ENCODE peak calls at places on chromosomes 3 and 15, in five cellular contexts. One of them, this sample, is unnamed.

GRCh38 chr15:65869954-65870871 is 922 bp downstream of the RAB11A start:
- DNase-seq in upper lobe of left lung: peak
- DNase-seq in stimulated activated CD8-positive, alpha-beta memory T cell treated with anti-CD3 and anti-CD28 coated beads, Interleukin-12 subunit alpha, Interleukin-12 subunit beta, amount 100 ng/mL, for 1 hour: no peak
- DNase-seq in kidney tubule cell: peak
- DNase-seq in CD4-positive, alpha-beta memory T cell: no peak
- DNase-seq in this sample: peak

GRCh38 chr3:4835616-4836043 is 143.6 kb upstream of the BHLHE40 start:
- DNase-seq in upper lobe of left lung: no peak
- DNase-seq in stimulated activated CD8-positive, alpha-beta memory T cell treated with anti-CD3 and anti-CD28 coated beads, Interleukin-12 subunit alpha, Interleukin-12 subunit beta, amount 100 ng/mL, for 1 hour: no peak
- DNase-seq in kidney tubule cell: peak
- DNase-seq in CD4-positive, alpha-beta memory T cell: peak
- DNase-seq in this sample: no peak

GRCh38 chr3:107106316-107106715 is 270.9 kb upstream of the CCDC54 start:
- DNase-seq in upper lobe of left lung: no peak
- DNase-seq in stimulated activated CD8-positive, alpha-beta memory T cell treated with anti-CD3 and anti-CD28 coated beads, Interleukin-12 subunit alpha, Interleukin-12 subunit beta, amount 100 ng/mL, for 1 hour: no peak
- DNase-seq in kidney tubule cell: peak
- DNase-seq in CD4-positive, alpha-beta memory T cell: no peak
- DNase-seq in this sample: no peak

GRCh38 chr3:151579571-151580270 is 118.9 kb upstream of the IGSF10 start:
- DNase-seq in upper lobe of left lung: no peak
- DNase-seq in stimulated activated CD8-positive, alpha-beta memory T cell treated with anti-CD3 and anti-CD28 coated beads, Interleukin-12 subunit alpha, Interleukin-12 subunit beta, amount 100 ng/mL, for 1 hour: no peak
- DNase-seq in kidney tubule cell: no peak
- DNase-seq in CD4-positive, alpha-beta memory T cell: no peak
- DNase-seq in this sample: no peak

GRCh38 chr15:39605146-39605545 is 24.3 kb downstream of the THBS1 start:
- DNase-seq in upper lobe of left lung: no peak
- DNase-seq in stimulated activated CD8-positive, alpha-beta memory T cell treated with anti-CD3 and anti-CD28 coated beads, Interleukin-12 subunit alpha, Interleukin-12 subunit beta, amount 100 ng/mL, for 1 hour: no peak
- DNase-seq in kidney tubule cell: no peak
- DNase-seq in CD4-positive, alpha-beta memory T cell: no peak
- DNase-seq in this sample: no peak

GRCh38 chr3:23808525-23808924 is 2.8 kb downstream of the UBE2E1 start:
- DNase-seq in upper lobe of left lung: peak
- DNase-seq in stimulated activated CD8-positive, alpha-beta memory T cell treated with anti-CD3 and anti-CD28 coated beads, Interleukin-12 subunit alpha, Interleukin-12 subunit beta, amount 100 ng/mL, for 1 hour: no peak
- DNase-seq in kidney tubule cell: no peak
- DNase-seq in CD4-positive, alpha-beta memory T cell: no peak
- DNase-seq in this sample: no peak

GRCh38 chr15:75138016-75138999 is 63.4 kb upstream of the C15orf39 start:
- DNase-seq in upper lobe of left lung: no peak
- DNase-seq in stimulated activated CD8-positive, alpha-beta memory T cell treated with anti-CD3 and anti-CD28 coated beads, Interleukin-12 subunit alpha, Interleukin-12 subunit beta, amount 100 ng/mL, for 1 hour: no peak
- DNase-seq in kidney tubule cell: peak
- DNase-seq in CD4-positive, alpha-beta memory T cell: no peak
- DNase-seq in this sample: no peak

GRCh38 chr3:129344540-129345220 is 66.0 kb downstream of the HMCES start:
- DNase-seq in upper lobe of left lung: no peak
- DNase-seq in stimulated activated CD8-positive, alpha-beta memory T cell treated with anti-CD3 and anti-CD28 coated beads, Interleukin-12 subunit alpha, Interleukin-12 subunit beta, amount 100 ng/mL, for 1 hour: no peak
- DNase-seq in kidney tubule cell: no peak
- DNase-seq in CD4-positive, alpha-beta memory T cell: no peak
- DNase-seq in this sample: no peak

GRCh38 chr3:16768956-16769355 is 115.8 kb upstream of the PLCL2 start:
- DNase-seq in upper lobe of left lung: no peak
- DNase-seq in stimulated activated CD8-positive, alpha-beta memory T cell treated with anti-CD3 and anti-CD28 coated beads, Interleukin-12 subunit alpha, Interleukin-12 subunit beta, amount 100 ng/mL, for 1 hour: no peak
- DNase-seq in kidney tubule cell: peak
- DNase-seq in CD4-positive, alpha-beta memory T cell: no peak
- DNase-seq in this sample: no peak

GRCh38 chr3:71062037-71062919 is 521.2 kb downstream of the FOXP1 start:
- DNase-seq in upper lobe of left lung: no peak
- DNase-seq in stimulated activated CD8-positive, alpha-beta memory T cell treated with anti-CD3 and anti-CD28 coated beads, Interleukin-12 subunit alpha, Interleukin-12 subunit beta, amount 100 ng/mL, for 1 hour: no peak
- DNase-seq in kidney tubule cell: no peak
- DNase-seq in CD4-positive, alpha-beta memory T cell: peak
- DNase-seq in this sample: no peak

GRCh38 chr15:101568304-101568703 is 78.8 kb upstream of the PCSK6 start:
- DNase-seq in upper lobe of left lung: no peak
- DNase-seq in stimulated activated CD8-positive, alpha-beta memory T cell treated with anti-CD3 and anti-CD28 coated beads, Interleukin-12 subunit alpha, Interleukin-12 subunit beta, amount 100 ng/mL, for 1 hour: no peak
- DNase-seq in kidney tubule cell: no peak
- DNase-seq in CD4-positive, alpha-beta memory T cell: no peak
- DNase-seq in this sample: no peak

GRCh38 chr3:24494616-24495333 is at the start of gene THRB:
- DNase-seq in upper lobe of left lung: peak
- DNase-seq in stimulated activated CD8-positive, alpha-beta memory T cell treated with anti-CD3 and anti-CD28 coated beads, Interleukin-12 subunit alpha, Interleukin-12 subunit beta, amount 100 ng/mL, for 1 hour: no peak
- DNase-seq in kidney tubule cell: peak
- DNase-seq in CD4-positive, alpha-beta memory T cell: no peak
- DNase-seq in this sample: peak

GRCh38 chr3:160678447-160678846 is 1.5 kb downstream of the ARL14 start:
- DNase-seq in upper lobe of left lung: no peak
- DNase-seq in stimulated activated CD8-positive, alpha-beta memory T cell treated with anti-CD3 and anti-CD28 coated beads, Interleukin-12 subunit alpha, Interleukin-12 subunit beta, amount 100 ng/mL, for 1 hour: no peak
- DNase-seq in kidney tubule cell: no peak
- DNase-seq in CD4-positive, alpha-beta memory T cell: no peak
- DNase-seq in this sample: no peak

GRCh38 chr3:191743283-191743682 is 282.3 kb downstream of the PYDC2 start:
- DNase-seq in upper lobe of left lung: no peak
- DNase-seq in stimulated activated CD8-positive, alpha-beta memory T cell treated with anti-CD3 and anti-CD28 coated beads, Interleukin-12 subunit alpha, Interleukin-12 subunit beta, amount 100 ng/mL, for 1 hour: no peak
- DNase-seq in kidney tubule cell: no peak
- DNase-seq in CD4-positive, alpha-beta memory T cell: no peak
- DNase-seq in this sample: no peak

GRCh38 chr3:42839616-42840015 is 30.4 kb downstream of the ACKR2 start:
- DNase-seq in upper lobe of left lung: no peak
- DNase-seq in stimulated activated CD8-positive, alpha-beta memory T cell treated with anti-CD3 and anti-CD28 coated beads, Interleukin-12 subunit alpha, Interleukin-12 subunit beta, amount 100 ng/mL, for 1 hour: peak
- DNase-seq in kidney tubule cell: peak
- DNase-seq in CD4-positive, alpha-beta memory T cell: peak
- DNase-seq in this sample: no peak

GRCh38 chr3:139935866-139936817 is 1.2 kb downstream of the CLSTN2 start:
- DNase-seq in upper lobe of left lung: no peak
- DNase-seq in stimulated activated CD8-positive, alpha-beta memory T cell treated with anti-CD3 and anti-CD28 coated beads, Interleukin-12 subunit alpha, Interleukin-12 subunit beta, amount 100 ng/mL, for 1 hour: no peak
- DNase-seq in kidney tubule cell: peak
- DNase-seq in CD4-positive, alpha-beta memory T cell: no peak
- DNase-seq in this sample: peak

GRCh38 chr15:66770518-66771350 is 68.7 kb downstream of the SMAD6 start:
- DNase-seq in upper lobe of left lung: no peak
- DNase-seq in stimulated activated CD8-positive, alpha-beta memory T cell treated with anti-CD3 and anti-CD28 coated beads, Interleukin-12 subunit alpha, Interleukin-12 subunit beta, amount 100 ng/mL, for 1 hour: no peak
- DNase-seq in kidney tubule cell: no peak
- DNase-seq in CD4-positive, alpha-beta memory T cell: no peak
- DNase-seq in this sample: no peak

GRCh38 chr3:162978136-162978535 is 1481.5 kb downstream of the OTOL1 start:
- DNase-seq in upper lobe of left lung: no peak
- DNase-seq in stimulated activated CD8-positive, alpha-beta memory T cell treated with anti-CD3 and anti-CD28 coated beads, Interleukin-12 subunit alpha, Interleukin-12 subunit beta, amount 100 ng/mL, for 1 hour: no peak
- DNase-seq in kidney tubule cell: no peak
- DNase-seq in CD4-positive, alpha-beta memory T cell: no peak
- DNase-seq in this sample: no peak

GRCh38 chr3:161946443-161946960 is 449.9 kb downstream of the OTOL1 start:
- DNase-seq in upper lobe of left lung: no peak
- DNase-seq in stimulated activated CD8-positive, alpha-beta memory T cell treated with anti-CD3 and anti-CD28 coated beads, Interleukin-12 subunit alpha, Interleukin-12 subunit beta, amount 100 ng/mL, for 1 hour: no peak
- DNase-seq in kidney tubule cell: no peak
- DNase-seq in CD4-positive, alpha-beta memory T cell: no peak
- DNase-seq in this sample: no peak

GRCh38 chr15:47717036-47717611 is at the start of gene SEMA6D:
- DNase-seq in upper lobe of left lung: peak
- DNase-seq in stimulated activated CD8-positive, alpha-beta memory T cell treated with anti-CD3 and anti-CD28 coated beads, Interleukin-12 subunit alpha, Interleukin-12 subunit beta, amount 100 ng/mL, for 1 hour: no peak
- DNase-seq in kidney tubule cell: peak
- DNase-seq in CD4-positive, alpha-beta memory T cell: no peak
- DNase-seq in this sample: peak

GRCh38 chr15:55654541-55654940 is 66.4 kb upstream of the PYGO1 start:
- DNase-seq in upper lobe of left lung: no peak
- DNase-seq in stimulated activated CD8-positive, alpha-beta memory T cell treated with anti-CD3 and anti-CD28 coated beads, Interleukin-12 subunit alpha, Interleukin-12 subunit beta, amount 100 ng/mL, for 1 hour: no peak
- DNase-seq in kidney tubule cell: no peak
- DNase-seq in CD4-positive, alpha-beta memory T cell: no peak
- DNase-seq in this sample: no peak

GRCh38 chr15:77486542-77487478 is 66.1 kb downstream of the HMG20A start:
- DNase-seq in upper lobe of left lung: no peak
- DNase-seq in stimulated activated CD8-positive, alpha-beta memory T cell treated with anti-CD3 and anti-CD28 coated beads, Interleukin-12 subunit alpha, Interleukin-12 subunit beta, amount 100 ng/mL, for 1 hour: no peak
- DNase-seq in kidney tubule cell: no peak
- DNase-seq in CD4-positive, alpha-beta memory T cell: no peak
- DNase-seq in this sample: no peak

GRCh38 chr3:55468251-55468650 is 18.9 kb downstream of the WNT5A start:
- DNase-seq in upper lobe of left lung: no peak
- DNase-seq in stimulated activated CD8-positive, alpha-beta memory T cell treated with anti-CD3 and anti-CD28 coated beads, Interleukin-12 subunit alpha, Interleukin-12 subunit beta, amount 100 ng/mL, for 1 hour: no peak
- DNase-seq in kidney tubule cell: no peak
- DNase-seq in CD4-positive, alpha-beta memory T cell: no peak
- DNase-seq in this sample: no peak

GRCh38 chr3:57001356-57001755 is 59.1 kb upstream of the SPATA12 start:
- DNase-seq in upper lobe of left lung: no peak
- DNase-seq in stimulated activated CD8-positive, alpha-beta memory T cell treated with anti-CD3 and anti-CD28 coated beads, Interleukin-12 subunit alpha, Interleukin-12 subunit beta, amount 100 ng/mL, for 1 hour: no peak
- DNase-seq in kidney tubule cell: no peak
- DNase-seq in CD4-positive, alpha-beta memory T cell: no peak
- DNase-seq in this sample: no peak

GRCh38 chr3:59327324-59327939 is 277.6 kb upstream of the CFAP20DC start:
- DNase-seq in upper lobe of left lung: no peak
- DNase-seq in stimulated activated CD8-positive, alpha-beta memory T cell treated with anti-CD3 and anti-CD28 coated beads, Interleukin-12 subunit alpha, Interleukin-12 subunit beta, amount 100 ng/mL, for 1 hour: no peak
- DNase-seq in kidney tubule cell: peak
- DNase-seq in CD4-positive, alpha-beta memory T cell: no peak
- DNase-seq in this sample: no peak

GRCh38 chr3:149603126-149604074 is 54.4 kb downstream of the WWTR1 start:
- DNase-seq in upper lobe of left lung: no peak
- DNase-seq in stimulated activated CD8-positive, alpha-beta memory T cell treated with anti-CD3 and anti-CD28 coated beads, Interleukin-12 subunit alpha, Interleukin-12 subunit beta, amount 100 ng/mL, for 1 hour: no peak
- DNase-seq in kidney tubule cell: peak
- DNase-seq in CD4-positive, alpha-beta memory T cell: no peak
- DNase-seq in this sample: no peak

GRCh38 chr3:121737644-121738043 is 11.9 kb downstream of the GOLGB1 start:
- DNase-seq in upper lobe of left lung: no peak
- DNase-seq in stimulated activated CD8-positive, alpha-beta memory T cell treated with anti-CD3 and anti-CD28 coated beads, Interleukin-12 subunit alpha, Interleukin-12 subunit beta, amount 100 ng/mL, for 1 hour: no peak
- DNase-seq in kidney tubule cell: peak
- DNase-seq in CD4-positive, alpha-beta memory T cell: no peak
- DNase-seq in this sample: no peak

GRCh38 chr3:117692416-117692995 is 982.9 kb downstream of the TUSC7 start:
- DNase-seq in upper lobe of left lung: no peak
- DNase-seq in stimulated activated CD8-positive, alpha-beta memory T cell treated with anti-CD3 and anti-CD28 coated beads, Interleukin-12 subunit alpha, Interleukin-12 subunit beta, amount 100 ng/mL, for 1 hour: no peak
- DNase-seq in kidney tubule cell: peak
- DNase-seq in CD4-positive, alpha-beta memory T cell: no peak
- DNase-seq in this sample: no peak

GRCh38 chr3:136750209-136750921 is 1.8 kb downstream of the STAG1 start:
- DNase-seq in upper lobe of left lung: peak
- DNase-seq in stimulated activated CD8-positive, alpha-beta memory T cell treated with anti-CD3 and anti-CD28 coated beads, Interleukin-12 subunit alpha, Interleukin-12 subunit beta, amount 100 ng/mL, for 1 hour: no peak
- DNase-seq in kidney tubule cell: peak
- DNase-seq in CD4-positive, alpha-beta memory T cell: no peak
- DNase-seq in this sample: no peak

GRCh38 chr3:64454179-64454578 is 228.9 kb upstream of the PRICKLE2 start:
- DNase-seq in upper lobe of left lung: no peak
- DNase-seq in stimulated activated CD8-positive, alpha-beta memory T cell treated with anti-CD3 and anti-CD28 coated beads, Interleukin-12 subunit alpha, Interleukin-12 subunit beta, amount 100 ng/mL, for 1 hour: no peak
- DNase-seq in kidney tubule cell: peak
- DNase-seq in CD4-positive, alpha-beta memory T cell: no peak
- DNase-seq in this sample: no peak

GRCh38 chr3:112718516-112718915 is 77.6 kb upstream of the CCDC80 start:
- DNase-seq in upper lobe of left lung: no peak
- DNase-seq in stimulated activated CD8-positive, alpha-beta memory T cell treated with anti-CD3 and anti-CD28 coated beads, Interleukin-12 subunit alpha, Interleukin-12 subunit beta, amount 100 ng/mL, for 1 hour: no peak
- DNase-seq in kidney tubule cell: no peak
- DNase-seq in CD4-positive, alpha-beta memory T cell: no peak
- DNase-seq in this sample: no peak

GRCh38 chr3:46712191-46713047 is 5.2 kb downstream of the PRSS50 start:
- DNase-seq in upper lobe of left lung: peak
- DNase-seq in stimulated activated CD8-positive, alpha-beta memory T cell treated with anti-CD3 and anti-CD28 coated beads, Interleukin-12 subunit alpha, Interleukin-12 subunit beta, amount 100 ng/mL, for 1 hour: no peak
- DNase-seq in kidney tubule cell: no peak
- DNase-seq in CD4-positive, alpha-beta memory T cell: no peak
- DNase-seq in this sample: no peak

GRCh38 chr3:11306815-11307589 is 34.8 kb downstream of the ATG7 start:
- DNase-seq in upper lobe of left lung: no peak
- DNase-seq in stimulated activated CD8-positive, alpha-beta memory T cell treated with anti-CD3 and anti-CD28 coated beads, Interleukin-12 subunit alpha, Interleukin-12 subunit beta, amount 100 ng/mL, for 1 hour: no peak
- DNase-seq in kidney tubule cell: no peak
- DNase-seq in CD4-positive, alpha-beta memory T cell: no peak
- DNase-seq in this sample: no peak

GRCh38 chr3:19506171-19506570 is 357.9 kb downstream of the KCNH8 start:
- DNase-seq in upper lobe of left lung: no peak
- DNase-seq in stimulated activated CD8-positive, alpha-beta memory T cell treated with anti-CD3 and anti-CD28 coated beads, Interleukin-12 subunit alpha, Interleukin-12 subunit beta, amount 100 ng/mL, for 1 hour: no peak
- DNase-seq in kidney tubule cell: no peak
- DNase-seq in CD4-positive, alpha-beta memory T cell: no peak
- DNase-seq in this sample: no peak

GRCh38 chr3:192571197-192571791 is 156.0 kb downstream of the FGF12 start:
- DNase-seq in upper lobe of left lung: peak
- DNase-seq in stimulated activated CD8-positive, alpha-beta memory T cell treated with anti-CD3 and anti-CD28 coated beads, Interleukin-12 subunit alpha, Interleukin-12 subunit beta, amount 100 ng/mL, for 1 hour: no peak
- DNase-seq in kidney tubule cell: peak
- DNase-seq in CD4-positive, alpha-beta memory T cell: no peak
- DNase-seq in this sample: peak

GRCh38 chr3:155664922-155665695 is 79.8 kb downstream of the PLCH1 start:
- DNase-seq in upper lobe of left lung: peak
- DNase-seq in stimulated activated CD8-positive, alpha-beta memory T cell treated with anti-CD3 and anti-CD28 coated beads, Interleukin-12 subunit alpha, Interleukin-12 subunit beta, amount 100 ng/mL, for 1 hour: no peak
- DNase-seq in kidney tubule cell: peak
- DNase-seq in CD4-positive, alpha-beta memory T cell: no peak
- DNase-seq in this sample: peak

GRCh38 chr3:126151562-126152302 is 28.7 kb downstream of the ALDH1L1 start:
- DNase-seq in upper lobe of left lung: no peak
- DNase-seq in stimulated activated CD8-positive, alpha-beta memory T cell treated with anti-CD3 and anti-CD28 coated beads, Interleukin-12 subunit alpha, Interleukin-12 subunit beta, amount 100 ng/mL, for 1 hour: no peak
- DNase-seq in kidney tubule cell: no peak
- DNase-seq in CD4-positive, alpha-beta memory T cell: no peak
- DNase-seq in this sample: no peak

GRCh38 chr3:193768069-193768391 is 175.0 kb downstream of the OPA1 start:
- DNase-seq in upper lobe of left lung: no peak
- DNase-seq in stimulated activated CD8-positive, alpha-beta memory T cell treated with anti-CD3 and anti-CD28 coated beads, Interleukin-12 subunit alpha, Interleukin-12 subunit beta, amount 100 ng/mL, for 1 hour: no peak
- DNase-seq in kidney tubule cell: peak
- DNase-seq in CD4-positive, alpha-beta memory T cell: no peak
- DNase-seq in this sample: no peak

GRCh38 chr3:189038773-189039720 is 132.7 kb upstream of the TPRG1 start:
- DNase-seq in upper lobe of left lung: no peak
- DNase-seq in stimulated activated CD8-positive, alpha-beta memory T cell treated with anti-CD3 and anti-CD28 coated beads, Interleukin-12 subunit alpha, Interleukin-12 subunit beta, amount 100 ng/mL, for 1 hour: no peak
- DNase-seq in kidney tubule cell: no peak
- DNase-seq in CD4-positive, alpha-beta memory T cell: no peak
- DNase-seq in this sample: no peak

GRCh38 chr3:188052966-188053340 is 101.0 kb upstream of the LPP start:
- DNase-seq in upper lobe of left lung: no peak
- DNase-seq in stimulated activated CD8-positive, alpha-beta memory T cell treated with anti-CD3 and anti-CD28 coated beads, Interleukin-12 subunit alpha, Interleukin-12 subunit beta, amount 100 ng/mL, for 1 hour: no peak
- DNase-seq in kidney tubule cell: no peak
- DNase-seq in CD4-positive, alpha-beta memory T cell: no peak
- DNase-seq in this sample: no peak